ENCODE peak calls at places on chromosome 13, in eight cellular contexts. L, N, X, K, W, I, O and S are unnamed samples.

GRCh38 chr13:31521466-31521865 is 217.9 kb upstream of the RXFP2 start:
- DNase-seq in K (no peak), L (no peak), O (no peak), N (no peak), X (no peak), I (no peak), W (no peak), S (no peak)

GRCh38 chr13:104694397-104694796 is 1628.2 kb upstream of the SLC10A2 start:
- DNase-seq in W (no peak), I (no peak), O (no peak), K (no peak), N (no peak), X (no peak), L (no peak), S (no peak)

GRCh38 chr13:32731576-32731975 is 145.3 kb downstream of the PDS5B start:
- DNase-seq in N (no peak), L (no peak), X (no peak), W (peak), K (peak), O (no peak), I (no peak), S (no peak)

GRCh38 chr13:112095354-112095753 is 28.4 kb downstream of the SOX1 start:
- DNase-seq in W (no peak), K (no peak), I (no peak), X (no peak), L (no peak), N (no peak), O (no peak), S (no peak)

GRCh38 chr13:20438801-20439200 is 86.9 kb downstream of the CRYL1 start:
- DNase-seq in N (no peak), K (no peak), O (no peak), W (no peak), X (no peak), L (no peak), I (no peak), S (no peak)

GRCh38 chr13:113126265-113127150 is 3.9 kb downstream of the F10 start:
- DNase-seq in K (no peak), W (no peak), O (no peak), I (peak), X (no peak), L (no peak), N (no peak), S (no peak)

GRCh38 chr13:73849292-73849691 is 284.9 kb downstream of the KLF12 start:
- DNase-seq in K (peak), W (peak), X (no peak), I (no peak), N (no peak), O (no peak), L (no peak), S (peak)

GRCh38 chr13:82370306-82370705 is 1512.0 kb downstream of the SLITRK1 start:
- DNase-seq in X (no peak), N (no peak), K (no peak), W (no peak), I (no peak), L (no peak), O (no peak), S (no peak)

GRCh38 chr13:52461265-52461664 is 6.0 kb downstream of the CKAP2 start:
- DNase-seq in X (no peak), I (no peak), K (no peak), O (no peak), L (no peak), W (no peak), N (no peak), S (no peak)

GRCh38 chr13:111658150-111659100 is 338.0 kb downstream of the TEX29 start:
- DNase-seq in L (peak), I (no peak), O (no peak), N (no peak), W (no peak), X (no peak), K (no peak), S (no peak)

GRCh38 chr13:111518161-111518791 is 197.8 kb downstream of the TEX29 start:
- DNase-seq in K (no peak), N (no peak), L (no peak), X (no peak), O (no peak), W (no peak), I (no peak), S (no peak)

GRCh38 chr13:89465366-89465765 is 1794.2 kb downstream of the SLITRK5 start:
- DNase-seq in K (peak), N (no peak), X (no peak), L (no peak), O (no peak), I (no peak), W (no peak), S (peak)

GRCh38 chr13:95392597-95392996 is 91.3 kb upstream of the ABCC4 start:
- DNase-seq in I (no peak), N (no peak), X (no peak), O (no peak), K (no peak), W (no peak), L (no peak), S (no peak)

GRCh38 chr13:94481966-94482365 is 2.5 kb upstream of the DCT start:
- DNase-seq in N (no peak), X (no peak), I (no peak), O (no peak), K (peak), L (no peak), W (peak), S (peak)

GRCh38 chr13:39767791-39768564 is 112.5 kb downstream of the COG6 start:
- DNase-seq in K (peak), X (no peak), W (no peak), L (no peak), O (no peak), N (no peak), I (no peak), S (no peak)

GRCh38 chr13:53064721-53065120 is 36.1 kb downstream of the OLFM4 start:
- DNase-seq in W (no peak), X (no peak), O (no peak), N (no peak), K (no peak), L (no peak), I (no peak), S (no peak)

GRCh38 chr13:86155756-86156155 is 356.5 kb upstream of the SLITRK6 start:
- DNase-seq in O (no peak), I (no peak), L (no peak), N (no peak), K (no peak), X (no peak), W (no peak), S (no peak)

GRCh38 chr13:102597029-102598015 is 536 bp downstream of the TPP2 start:
- DNase-seq in W (peak), X (peak), I (no peak), O (no peak), N (no peak), L (peak), K (peak), S (peak)

GRCh38 chr13:101465877-101466276 is 13.4 kb downstream of the ITGBL1 start:
- DNase-seq in K (peak), X (no peak), W (peak), L (no peak), O (no peak), N (no peak), I (no peak), S (no peak)

GRCh38 chr13:23888658-23889597 is at the start of gene MIPEP:
- DNase-seq in X (peak), W (peak), L (peak), K (peak), O (peak), I (peak), N (peak), S (peak)

GRCh38 chr13:73168226-73168992 is 109.6 kb downstream of the KLF5 start:
- DNase-seq in L (no peak), I (no peak), W (peak), K (peak), X (no peak), O (no peak), N (no peak), S (no peak)

GRCh38 chr13:24709186-24709913 is 29.1 kb downstream of the ATP12A start:
- DNase-seq in X (no peak), I (no peak), K (no peak), W (no peak), L (no peak), O (no peak), N (no peak), S (no peak)

GRCh38 chr13:85608255-85608829 is 190.9 kb downstream of the SLITRK6 start:
- DNase-seq in N (no peak), K (no peak), X (no peak), W (no peak), I (no peak), L (no peak), O (no peak), S (no peak)

GRCh38 chr13:95156208-95156607 is 145.0 kb downstream of the ABCC4 start:
- DNase-seq in O (no peak), K (peak), L (no peak), W (peak), I (no peak), N (no peak), X (no peak), S (peak)

GRCh38 chr13:29849071-29849541 is 1.3 kb downstream of the UBL3 start:
- DNase-seq in I (no peak), L (peak), K (no peak), O (no peak), N (no peak), X (no peak), W (peak), S (no peak)

GRCh38 chr13:63901630-63902029 is 2486.0 kb upstream of the PCDH20 start:
- DNase-seq in L (no peak), N (no peak), I (no peak), K (no peak), W (no peak), X (no peak), O (no peak), S (no peak)

GRCh38 chr13:50891206-50891605 is 18.4 kb upstream of the RNASEH2B start:
- DNase-seq in N (no peak), K (no peak), X (no peak), O (no peak), I (no peak), L (no peak), W (no peak), S (no peak)

GRCh38 chr13:40994581-40995230 is 24.4 kb downstream of the ELF1 start:
- DNase-seq in O (no peak), I (no peak), W (no peak), K (no peak), X (no peak), N (no peak), L (no peak), S (no peak)
- H3K4me3 ChIP-seq in O (peak), I (no peak), W (no peak), K (no peak), X (peak), N (no peak), L (no peak), S (no peak)

GRCh38 chr13:26513931-26514330 is 43.6 kb upstream of the WASF3 start:
- DNase-seq in O (no peak), X (no peak), K (no peak), L (no peak), I (no peak), W (no peak), N (no peak), S (no peak)

GRCh38 chr13:26509491-26509890 is 48.0 kb upstream of the WASF3 start:
- DNase-seq in N (no peak), X (no peak), O (no peak), I (no peak), K (no peak), W (no peak), L (no peak), S (no peak)

GRCh38 chr13:26503826-26504594 is 53.5 kb upstream of the WASF3 start:
- DNase-seq in X (no peak), L (no peak), W (no peak), O (no peak), N (no peak), K (no peak), I (no peak), S (no peak)

GRCh38 chr13:26508885-26509284 is 48.6 kb upstream of the WASF3 start:
- DNase-seq in L (no peak), I (no peak), X (no peak), N (no peak), W (peak), K (peak), O (no peak), S (no peak)
- H3K4me3 ChIP-seq in L (no peak), I (no peak), X (no peak), N (no peak), W (no peak), K (no peak), O (no peak), S (no peak)

DNA sequence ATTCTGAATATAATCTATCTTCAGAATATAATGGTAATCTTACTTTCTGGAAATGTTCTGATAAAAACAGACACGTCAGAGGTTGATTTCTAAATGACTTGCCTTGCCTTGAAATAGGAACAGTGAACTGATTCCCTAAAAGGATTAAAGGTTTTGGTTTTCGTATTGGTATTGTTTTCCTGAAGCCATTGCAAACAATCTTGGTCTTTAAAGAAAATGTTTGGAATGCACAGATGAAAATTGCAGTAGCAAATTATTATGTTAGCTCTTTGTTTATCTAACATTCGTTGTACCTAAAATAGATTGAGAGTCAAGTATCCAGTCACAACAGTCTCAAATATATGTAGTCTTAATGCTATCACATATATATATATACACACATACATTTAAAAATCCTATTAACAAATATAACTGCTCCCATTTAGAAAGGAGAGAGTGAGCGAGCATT is 1.7 kb downstream of the ITM2B start:
- DNase-seq in I (no peak), N (no peak), X (no peak), O (no peak), K (peak), W (no peak), L (no peak), S (no peak)
- H3K4me3 ChIP-seq in I (peak), N (peak), X (peak), O (no peak), K (peak), W (peak), L (peak), S (peak)

DNA sequence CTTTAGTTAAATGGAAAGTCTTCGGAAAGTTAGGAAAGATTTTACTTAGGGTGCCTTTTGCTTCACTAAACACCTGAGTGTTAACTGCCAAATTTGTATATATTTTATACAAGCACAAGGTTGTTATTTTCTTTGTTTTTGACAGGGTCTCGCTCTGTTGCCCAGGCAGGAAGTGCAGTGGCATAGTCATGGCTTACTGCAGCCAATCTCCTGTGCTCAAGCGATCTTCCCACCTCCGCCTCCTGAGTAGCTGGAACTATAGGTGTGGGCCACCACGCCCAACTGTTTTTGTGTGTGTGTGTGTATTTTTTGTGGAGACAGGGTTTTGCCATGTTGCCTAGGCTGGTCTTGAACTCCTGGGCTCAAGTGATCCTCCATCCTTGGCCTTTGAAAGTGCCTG is 16.2 kb downstream of the KCTD4 start:
- DNase-seq in I (no peak), O (no peak), K (no peak), W (no peak), N (no peak), X (no peak), L (no peak), S (no peak)
- H3K4me3 ChIP-seq in I (no peak), O (no peak), K (no peak), W (no peak), N (no peak), X (no peak), L (no peak), S (no peak)